ENCODE peak calls at places on chromosomes 5 and 9, in four cellular contexts. V, K, P and O are unnamed samples.

GRCh38 chr5:169814522-169814921 is 165.8 kb downstream of the INSYN2B start:
- DNase-seq in K (no peak), P (no peak), V (no peak), O (no peak)

GRCh38 chr9:88741335-88741734 is 206.4 kb downstream of the NXNL2 start:
- DNase-seq in V (no peak), K (no peak), P (peak; percentile 18), O (no peak)

GRCh38 chr5:36478646-36479307 is 127.6 kb upstream of the SLC1A3 start:
- DNase-seq in P (no peak), V (no peak), K (no peak), O (no peak)

GRCh38 chr9:36392489-36392888 is 7.6 kb downstream of the RNF38 start:
- DNase-seq in V (no peak), P (no peak), K (no peak), O (no peak)

GRCh38 chr5:36787365-36787764 is 89.2 kb upstream of the NIPBL start:
- DNase-seq in K (no peak), V (no peak), P (no peak), O (no peak)

GRCh38 chr5:142716963-142717362 is 31.1 kb upstream of the FGF1 start:
- DNase-seq in K (peak; percentile 62), P (peak; percentile 56), V (no peak), O (no peak)

GRCh38 chr9:109382182-109382581 is 61.3 kb upstream of the EPB41L4B start:
- DNase-seq in K (no peak), P (no peak), V (no peak), O (no peak)

GRCh38 chr5:175854231-175855040 is 16.9 kb upstream of the CPLX2 start:
- DNase-seq in V (no peak), K (no peak), P (no peak), O (no peak)

GRCh38 chr5:67065237-67065636 is 131.4 kb downstream of the CD180 start:
- DNase-seq in V (no peak), P (no peak), K (no peak), O (peak; percentile 91)

GRCh38 chr5:156121234-156121633 is 205.7 kb upstream of the SGCD start:
- DNase-seq in P (no peak), K (no peak), V (no peak), O (no peak)

GRCh38 chr9:125794708-125795107 is 47.5 kb downstream of the PBX3 start:
- DNase-seq in K (no peak), V (no peak), P (no peak), O (no peak)

GRCh38 chr5:148540636-148541035 is 113.7 kb downstream of the HTR4 start:
- DNase-seq in V (no peak), K (no peak), P (no peak), O (no peak)

GRCh38 chr9:68933434-68934318 is 80.2 kb downstream of the PRKACG start:
- DNase-seq in P (peak; percentile 70), V (no peak), K (no peak), O (peak; percentile 89)

GRCh38 chr9:36328798-36329411 is 70.7 kb upstream of the GNE start:
- DNase-seq in K (peak; percentile 65), P (peak; percentile 78), V (peak; percentile 45), O (peak; percentile 71)

GRCh38 chr5:123209163-123210013 is 120.3 kb downstream of the PRDM6 start:
- DNase-seq in V (no peak), P (no peak), K (no peak), O (no peak)

GRCh38 chr5:130333089-130333488 is 428.8 kb downstream of the CHSY3 start:
- DNase-seq in V (no peak), P (no peak), K (no peak), O (no peak)

GRCh38 chr9:132849168-132849831 is 28.8 kb downstream of the AK8 start:
- DNase-seq in V (no peak), P (no peak), K (no peak), O (peak; percentile 31)

GRCh38 chr9:16985559-16986348 is 115.3 kb upstream of the BNC2 start:
- DNase-seq in K (peak; percentile 27), V (no peak), P (no peak), O (no peak)

DNA sequence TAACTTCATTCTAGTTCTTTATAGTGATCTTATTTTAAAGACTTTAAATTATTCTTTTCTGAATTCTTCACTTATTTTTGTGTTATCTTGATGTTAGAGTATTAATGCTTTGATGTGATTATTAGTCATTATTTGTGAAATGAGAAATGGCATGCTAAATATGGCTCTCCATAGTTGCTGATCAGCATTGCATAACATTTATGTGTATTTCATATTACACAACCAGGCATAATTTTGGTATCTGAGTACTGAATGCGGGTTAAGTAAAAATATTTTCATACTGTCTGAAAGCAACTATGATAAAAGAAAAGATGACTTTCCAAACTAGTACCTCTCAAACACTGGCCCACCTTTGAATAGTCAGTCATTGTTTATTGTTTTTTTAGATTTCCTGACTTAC is 41.1 kb upstream of the CCNH start:
- DNase-seq in P (no peak), V (no peak), K (no peak), O (no peak)
- H3K27ac ChIP-seq in P (no peak overlapping the region), V (no peak overlapping the region), K (no peak overlapping the region), O (no peak overlapping the region)

DNA sequence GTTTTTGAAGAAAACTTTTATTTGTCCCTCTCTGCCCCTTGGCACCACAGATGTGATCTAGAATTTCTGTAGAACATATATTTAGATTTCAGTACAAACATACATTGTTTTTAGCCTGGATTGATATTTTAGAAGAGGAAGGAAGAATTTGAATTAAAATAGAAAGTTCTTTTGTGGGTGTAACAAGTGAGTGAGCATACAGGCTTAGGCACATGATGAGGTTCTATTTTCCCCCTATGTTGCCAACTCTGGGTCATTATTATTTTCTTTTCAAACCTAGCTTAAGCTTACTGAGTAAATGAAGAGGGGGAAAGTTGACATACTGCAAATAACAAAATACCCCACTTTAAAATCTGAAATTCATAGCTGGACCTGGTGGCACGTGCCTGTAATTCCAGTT is 102.9 kb downstream of the GCNT1 start:
- DNase-seq in P (peak; percentile 27), V (no peak), K (no peak), O (no peak)
- H3K27ac ChIP-seq in P (peak overlapping the region; percentile 49), V (no peak overlapping the region), K (no peak overlapping the region), O (no peak overlapping the region)

GRCh38 chr5:158882236-158882635 is 217.5 kb downstream of the EBF1 start:
- DNase-seq in K (no peak), V (no peak), P (no peak), O (no peak)

GRCh38 chr5:158880514-158881001 is 219.2 kb downstream of the EBF1 start:
- DNase-seq in V (no peak), K (no peak), P (peak; percentile 68), O (no peak)

GRCh38 chr5:158881076-158881880 is 218.4 kb downstream of the EBF1 start:
- DNase-seq in P (peak; percentile 41), V (no peak), K (no peak), O (no peak)

GRCh38 chr5:158883502-158883901 is 216.2 kb downstream of the EBF1 start:
- DNase-seq in V (no peak), P (no peak), K (no peak), O (no peak)

GRCh38 chr5:158882660-158883059 is 217.1 kb downstream of the EBF1 start:
- DNase-seq in P (no peak), V (no peak), K (no peak), O (no peak)
- H3K27ac ChIP-seq in P (no peak overlapping the region), V (no peak overlapping the region), K (no peak overlapping the region), O (no peak overlapping the region)

DNA sequence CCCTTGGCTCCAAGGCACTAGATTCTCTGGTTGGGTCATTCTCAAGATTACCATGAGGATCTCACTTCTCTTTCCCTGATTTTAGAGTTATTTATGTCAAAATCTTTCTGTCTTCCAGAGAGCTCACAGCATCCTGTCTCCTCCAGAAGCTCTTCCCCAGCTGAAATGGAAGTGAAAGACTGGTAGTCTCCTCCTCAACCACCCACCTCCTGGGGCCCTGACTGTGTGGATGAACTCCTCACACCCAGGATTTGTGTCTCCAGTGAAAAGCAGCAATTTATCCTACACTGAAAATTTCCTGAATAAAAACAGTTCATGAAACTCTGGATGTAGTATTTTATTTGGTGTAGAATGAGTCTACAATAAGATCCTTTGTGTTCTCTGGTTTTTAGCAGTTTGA is 12.0 kb upstream of the ZNF366 start:
- DNase-seq in V (no peak), K (no peak), P (no peak), O (no peak)
- H3K27ac ChIP-seq in V (no peak overlapping the region), K (peak overlapping the region; percentile 61), P (no peak overlapping the region), O (no peak overlapping the region)

DNA sequence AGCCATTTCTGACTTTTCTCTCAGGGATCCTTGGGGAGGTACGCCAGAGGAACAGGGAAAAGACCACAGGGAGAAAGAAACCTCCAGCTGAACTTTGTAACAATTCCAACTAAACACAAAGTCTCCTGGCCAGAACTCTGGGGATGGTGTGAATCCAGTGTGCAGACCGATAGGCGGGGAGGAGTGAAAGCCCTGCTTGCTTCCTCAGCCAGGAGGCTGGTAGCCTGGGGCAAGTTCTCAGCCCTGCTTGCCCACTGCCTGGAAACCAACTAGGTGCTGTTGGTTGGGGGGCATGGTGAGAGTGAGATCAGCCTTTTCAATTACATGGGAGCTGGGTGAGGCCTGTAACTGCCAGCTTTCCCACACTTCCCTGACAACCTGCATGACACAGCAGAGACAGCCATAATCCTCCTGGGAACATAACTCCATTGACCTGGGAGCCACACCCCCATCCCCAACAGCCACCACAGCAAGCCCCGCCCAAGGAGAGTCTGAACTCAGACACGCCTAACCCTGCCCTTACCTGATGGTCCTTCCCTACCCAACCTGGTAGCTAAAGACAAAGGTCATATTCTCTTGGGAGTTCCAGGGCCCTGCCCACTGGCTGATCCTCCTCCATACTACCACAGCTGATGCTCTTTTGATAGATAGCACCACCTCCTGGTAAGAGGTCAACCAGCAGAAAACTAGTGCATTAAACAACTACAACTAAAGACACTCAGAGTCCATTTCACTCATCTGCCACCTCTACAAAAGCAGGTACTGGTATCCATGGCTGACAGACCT is 100.1 kb upstream of the TNFAIP8 start:
- DNase-seq in K (no peak), P (peak; percentile 54), V (no peak), O (peak; percentile 41)
- H3K27ac ChIP-seq in K (no peak overlapping the region), P (no peak overlapping the region), V (no peak overlapping the region), O (no peak overlapping the region)

GRCh38 chr5:75037106-75037505 is 15.3 kb downstream of the GCNT4 start:
- DNase-seq in V (no peak), K (no peak), P (no peak), O (no peak)

GRCh38 chr5:75031366-75031765 is 21.0 kb downstream of the GCNT4 start:
- DNase-seq in V (no peak), K (no peak), P (no peak), O (no peak)

GRCh38 chr5:75034137-75034739 is 18.1 kb downstream of the GCNT4 start:
- DNase-seq in V (no peak), P (no peak), K (no peak), O (no peak)
- H3K27ac ChIP-seq in V (no peak overlapping the region), P (no peak overlapping the region), K (no peak overlapping the region), O (no peak overlapping the region)